ENCODE peak calls at places on chromosomes 13 and 19, in four cellular contexts. Y is heart left ventricle, Q is IMR-90, S is endothelial cell of umbilical vein. M is an unnamed sample.

GRCh38 chr13:43300817-43301216 is 277.4 kb downstream of the DNAJC15 start:
- DNase-seq in Y (no peak), Q (peak; percentile 27), S (peak; percentile 59), M (no peak)

GRCh38 chr19:27884376-27884775 is 1328.6 kb downstream of the UQCRFS1 start:
- DNase-seq in Y (no peak), Q (no peak), S (no peak), M (no peak)

GRCh38 chr19:30167976-30168635 is 204.1 kb upstream of the ZNF536 start:
- DNase-seq in Y (no peak), Q (no peak), S (no peak), M (no peak)

GRCh38 chr19:54287456-54287855 is 6.5 kb upstream of the LILRB2 start:
- DNase-seq in Y (no peak), Q (peak; percentile 52), S (no peak), M (no peak)

GRCh38 chr19:42252365-42253244 is 2.3 kb downstream of the ERF start:
- DNase-seq in Y (peak; percentile 64), Q (peak; percentile 68), S (no peak), M (peak; percentile 56)

GRCh38 chr19:29171525-29171924 is 41.4 kb downstream of the UQCRFS1 start:
- DNase-seq in Y (no peak), Q (no peak), S (no peak), M (no peak)

GRCh38 chr13:59651479-59651878 is 512.2 kb downstream of the DIAPH3 start:
- DNase-seq in Y (no peak), Q (no peak), S (no peak), M (no peak)

GRCh38 chr13:66139250-66139649 is 1090.9 kb downstream of the PCDH9 start:
- DNase-seq in Y (no peak), Q (no peak), S (no peak), M (no peak)

GRCh38 chr13:51955281-51955771 is 55.9 kb downstream of the ATP7B start:
- DNase-seq in Y (no peak), Q (no peak), S (no peak), M (peak; percentile 77)

GRCh38 chr19:55041627-55042343 is 3.7 kb upstream of the GP6 start:
- DNase-seq in Y (no peak), Q (no peak), S (peak; percentile 74), M (no peak)

GRCh38 chr19:23851966-23852365 is 62.7 kb upstream of the ZNF726 start:
- DNase-seq in Y (no peak), Q (no peak), S (no peak), M (no peak)

GRCh38 chr19:52188822-52189744 is 769 bp upstream of the PPP2R1A start:
- DNase-seq in Y (peak; percentile 86), Q (no peak), S (no peak), M (peak; percentile 97)

GRCh38 chr13:37656247-37656940 is 57.8 kb upstream of the POSTN start:
- DNase-seq in Y (no peak), Q (peak; percentile 99), S (peak; percentile 86), M (no peak)

GRCh38 chr19:38164526-38164925 is 59.5 kb downstream of the DPF1 start:
- DNase-seq in Y (no peak), Q (no peak), S (no peak), M (no peak)

GRCh38 chr13:74367193-74367592 is 233.0 kb upstream of the KLF12 start:
- DNase-seq in Y (no peak), Q (no peak), S (no peak), M (no peak)

GRCh38 chr13:27170221-27170520 is 1.4 kb downstream of the USP12 start:
- DNase-seq in Y (no peak), Q (peak; percentile 84), S (no peak), M (no peak)

GRCh38 chr13:109357751-109358150 is 428.6 kb downstream of the IRS2 start:
- DNase-seq in Y (no peak), Q (peak; percentile 74), S (no peak), M (no peak)

GRCh38 chr19:17871032-17871877 is 490 bp upstream of the SLC5A5 start:
- DNase-seq in Y (no peak), Q (no peak), S (no peak), M (no peak)

GRCh38 chr13:27772651-27773425 is 19.4 kb upstream of the GSX1 start:
- DNase-seq in Y (no peak), Q (no peak), S (no peak), M (no peak)

GRCh38 chr13:92510416-92510815 is 716.2 kb upstream of the GPC6 start:
- DNase-seq in Y (no peak), Q (peak; percentile 75), S (no peak), M (no peak)

GRCh38 chr19:19618384-19619051 is at the start of gene PBX4:
- DNase-seq in Y (peak; percentile 91), Q (peak; percentile 82), S (peak; percentile 65), M (peak; percentile 99)

GRCh38 chr13:113756441-113757097 is 2.5 kb upstream of the TMEM255B start:
- DNase-seq in Y (no peak), Q (peak; percentile 12), S (no peak), M (peak; percentile 27)

GRCh38 chr19:17183858-17184271 is 31.3 kb upstream of the USE1 start:
- DNase-seq in Y (no peak), Q (no peak), S (no peak), M (no peak)

GRCh38 chr19:35044317-35045117 is 3.0 kb downstream of the HPN start:
- DNase-seq in Y (peak; percentile 55), Q (peak; percentile 43), S (peak; percentile 65), M (peak; percentile 22)

GRCh38 chr13:109422163-109422562 is 364.2 kb downstream of the IRS2 start:
- DNase-seq in Y (no peak), Q (no peak), S (no peak), M (no peak)

GRCh38 chr13:81048026-81048461 is 707.1 kb upstream of the SPRY2 start:
- DNase-seq in Y (no peak), Q (no peak), S (no peak), M (no peak)

DNA sequence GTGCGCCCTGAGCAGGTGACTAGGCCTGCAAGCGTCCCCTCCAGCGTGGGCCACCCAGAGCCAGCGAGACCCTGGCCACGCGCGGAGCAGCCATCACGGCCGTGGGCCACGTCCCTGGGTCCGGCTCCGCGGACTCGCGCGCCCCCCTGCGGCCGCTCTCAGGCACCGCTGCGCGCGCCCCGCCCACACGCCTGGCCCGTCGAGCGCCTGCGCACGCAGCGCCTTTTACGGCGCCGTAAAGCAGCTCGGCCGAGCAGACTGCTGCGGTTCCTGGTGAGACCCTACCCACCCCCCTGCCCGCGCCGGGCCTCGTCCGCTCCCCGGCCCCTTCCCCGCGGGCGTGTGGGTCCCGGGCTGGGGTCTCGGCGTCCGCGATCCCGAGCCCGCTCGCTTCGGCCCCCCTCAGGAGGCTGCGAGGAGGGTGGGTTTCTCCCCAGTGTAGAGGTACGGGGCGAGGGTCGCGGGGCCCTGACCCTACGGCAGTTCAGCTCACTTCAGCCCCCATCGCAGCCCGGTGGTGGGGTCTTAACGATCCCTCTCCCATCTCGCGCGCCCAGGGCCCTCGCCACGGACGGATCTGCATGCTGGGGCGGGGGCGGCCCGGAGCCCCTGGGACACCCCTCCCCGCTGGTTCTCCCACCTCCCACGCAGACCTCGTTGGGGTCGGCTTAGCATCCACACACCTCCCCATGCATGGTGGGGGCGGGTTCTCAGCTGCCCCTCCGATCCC is at the start of gene TRAPPC5:
- DNase-seq in Y (peak; percentile 93), Q (peak; percentile 76), S (peak; percentile 83), M (peak; percentile 81)
- TF ChIP-seq POLR2A in Y (no peak), Q (no peak), S (peak; percentile 67), M (no peak)

DNA sequence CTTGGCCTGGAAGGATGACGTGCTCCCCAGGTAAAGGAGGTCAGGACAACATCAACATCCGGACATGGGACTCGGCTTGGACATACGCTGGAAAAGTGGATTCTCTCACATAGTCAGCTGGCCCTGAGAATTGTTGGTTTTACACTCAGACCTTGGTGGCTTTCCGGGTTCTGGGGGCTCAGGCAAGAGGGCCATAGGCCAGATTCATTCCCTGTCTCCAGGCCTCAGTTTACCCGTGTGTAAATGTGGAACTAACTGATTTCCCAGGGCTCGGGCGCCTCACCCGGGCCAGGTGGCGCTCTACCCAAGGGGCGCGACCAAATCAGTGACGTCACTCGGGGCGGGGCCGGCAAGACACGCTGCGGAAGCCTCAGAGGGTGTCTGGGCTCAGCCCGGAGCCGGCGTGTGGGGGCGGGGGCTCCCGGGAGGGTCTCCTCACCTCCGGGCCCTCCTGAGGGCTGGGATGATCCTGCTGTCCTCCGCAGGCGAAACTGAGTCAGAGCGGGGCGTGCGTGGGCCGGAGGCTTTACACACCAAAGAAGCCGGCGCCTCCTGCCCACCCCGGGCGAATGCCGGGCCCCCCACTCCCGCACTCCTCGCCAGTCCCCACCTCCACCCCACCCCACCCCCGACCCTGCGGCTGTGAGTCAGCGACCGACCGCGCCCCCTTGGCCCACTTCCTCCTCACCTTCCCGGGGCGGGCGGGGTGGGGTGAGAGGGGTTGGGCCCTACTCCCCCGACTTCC is 861 bp upstream of the VASP start:
- DNase-seq in Y (peak; percentile 95), Q (peak; percentile 88), S (peak; percentile 88), M (peak; percentile 98)
- TF ChIP-seq POLR2A in Y (peak; percentile 65), Q (peak; percentile 65), S (peak; percentile 71), M (peak; percentile 80)

GRCh38 chr19:10602330-10603083 is 15.4 kb upstream of the AP1M2 start:
- DNase-seq in Y (peak; percentile 89), Q (peak; percentile 48), S (peak; percentile 83), M (peak; percentile 88)
- TF ChIP-seq POLR2A in Y (no peak), Q (no peak), S (no peak), M (no peak)

DNA sequence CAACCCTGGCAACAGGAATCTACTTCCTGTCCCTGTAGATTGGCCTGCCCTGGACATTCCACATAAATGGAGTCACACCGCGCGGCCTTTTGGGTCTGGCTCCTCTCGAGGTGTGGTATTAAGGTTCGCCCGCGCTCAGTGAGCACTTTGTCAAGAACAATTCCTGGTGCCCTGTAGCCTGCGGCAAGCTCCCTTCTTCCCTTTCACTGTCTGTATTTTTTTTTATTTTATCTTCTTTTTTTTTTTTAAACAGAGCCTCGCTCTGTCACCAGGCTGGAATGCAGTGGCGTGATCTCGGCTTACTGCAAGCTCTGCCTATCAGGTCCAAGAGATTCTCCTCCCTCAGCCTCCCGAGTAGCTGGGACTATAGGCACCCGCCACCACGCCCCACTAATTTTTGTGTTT is 28.3 kb downstream of the PEX11G start:
- DNase-seq in Y (no peak), Q (peak; percentile 44), S (no peak), M (no peak)
- TF ChIP-seq POLR2A in Y (no peak), Q (no peak), S (no peak), M (no peak)

GRCh38 chr19:48398329-48399235 is 5.1 kb downstream of the GRIN2D start:
- DNase-seq in Y (peak; percentile 83), Q (peak; percentile 41), S (peak; percentile 74), M (peak; percentile 78)
- TF ChIP-seq POLR2A in Y (no peak), Q (no peak), S (no peak), M (peak; percentile 20)

GRCh38 chr13:85586856-85587255 is 212.4 kb downstream of the SLITRK6 start:
- DNase-seq in Y (no peak), Q (no peak), S (no peak), M (no peak)
- TF ChIP-seq POLR2A in Y (no peak), Q (no peak), S (no peak), M (no peak)

DNA sequence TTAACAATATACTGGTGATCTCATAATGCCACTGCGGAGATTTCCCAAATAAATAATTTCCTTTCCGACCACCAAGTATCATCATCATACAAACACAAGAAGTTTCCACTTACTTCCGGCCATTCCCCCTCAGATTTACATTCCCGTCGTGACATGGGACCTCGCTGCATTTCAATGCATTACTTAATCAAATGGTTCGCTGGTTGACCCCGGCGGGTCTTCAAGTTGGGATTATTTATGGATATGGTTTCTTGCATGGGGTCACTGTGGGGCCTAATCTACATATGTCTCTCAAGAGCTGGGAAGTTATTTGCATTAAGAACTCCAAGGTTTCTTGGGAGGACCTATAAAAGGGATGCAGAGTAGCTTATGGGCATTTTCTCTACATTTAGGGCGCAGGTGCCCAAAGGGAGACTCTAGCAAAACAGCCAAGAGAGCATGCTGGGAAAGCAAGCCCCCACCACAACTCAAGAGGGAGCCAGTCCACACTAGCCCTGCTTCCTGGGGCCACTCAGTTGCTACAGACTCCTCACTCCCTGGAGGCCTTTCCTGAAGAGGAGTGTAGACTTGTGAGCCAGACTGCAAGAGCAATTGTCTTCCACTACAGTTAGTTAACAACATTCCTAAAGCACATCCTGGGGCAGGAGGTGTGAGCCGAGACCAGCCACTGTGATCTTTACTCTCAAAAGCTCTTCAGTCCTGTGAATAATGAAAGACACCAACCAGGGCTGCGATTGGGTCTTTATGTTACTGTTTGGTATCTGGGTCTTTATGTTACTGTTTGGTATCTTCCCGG is 125.3 kb downstream of the KATNAL1 start:
- DNase-seq in Y (no peak), Q (no peak), S (no peak), M (no peak)
- TF ChIP-seq POLR2A in Y (no peak), Q (no peak), S (no peak), M (no peak)

M was measured in Peyer's patch.